ENCODE peak calls at places on chromosome 1, in eight cellular contexts. S is heart left ventricle; X is breast epithelium; U is right atrium auricular region; D is CD4-positive, alpha-beta memory T cell; T is Peyer's patch; Z is fibroblast of lung; Y is K562. A is an unnamed sample.
A peak's percentile ranks its signal among the peaks of the same experiment; 100 is the strongest.

GRCh38 chr1:32351859-32352745 is 10.2 kb downstream of the FAM229A start:
- DNase-seq in X (no peak), U (no peak), Y (peak; percentile 73), D (no peak), S (peak; percentile 75), T (peak; percentile 71), Z (peak; percentile 41), A (no peak)

GRCh38 chr1:83846138-83846537 is 152.8 kb downstream of the TTLL7 start:
- DNase-seq in T (no peak), Y (no peak), D (no peak), S (no peak), Z (no peak), U (no peak), X (no peak), A (no peak)

GRCh38 chr1:153546371-153546770 is 765 bp upstream of the S100A4 start:
- DNase-seq in Z (no peak), U (no peak), X (no peak), T (no peak), D (no peak), Y (no peak), S (no peak), A (no peak)

GRCh38 chr1:15957221-15958090 is 18.4 kb downstream of the ZBTB17 start:
- DNase-seq in T (peak; percentile 36), Y (peak; percentile 72), U (no peak), S (no peak), X (no peak), D (no peak), Z (no peak), A (no peak)

GRCh38 chr1:222616535-222616934 is 1.4 kb upstream of the MIA3 start:
- DNase-seq in T (no peak), X (no peak), D (no peak), U (no peak), Y (no peak), Z (peak; percentile 70), S (no peak), A (no peak)

GRCh38 chr1:204709960-204710912 is 24.7 kb upstream of the LRRN2 start:
- DNase-seq in T (no peak), S (no peak), X (no peak), Y (no peak), U (no peak), D (no peak), Z (no peak), A (no peak)

GRCh38 chr1:171196351-171196750 is 11.3 kb downstream of the FMO2 start:
- DNase-seq in X (no peak), S (no peak), Y (no peak), Z (no peak), U (no peak), T (no peak), D (no peak), A (no peak)

GRCh38 chr1:173580081-173580480 is 22.8 kb downstream of the SLC9C2 start:
- DNase-seq in T (no peak), Y (peak; percentile 36), U (no peak), D (no peak), Z (no peak), S (no peak), X (no peak), A (no peak)

GRCh38 chr1:181577475-181577874 is 94.2 kb downstream of the CACNA1E start:
- DNase-seq in X (no peak), S (no peak), Y (no peak), Z (no peak), U (no peak), T (no peak), D (no peak), A (no peak)

GRCh38 chr1:35536551-35537162 is 20.5 kb downstream of the KIAA0319L start:
- DNase-seq in Z (no peak), X (no peak), S (no peak), D (no peak), Y (no peak), T (no peak), U (no peak), A (no peak)

GRCh38 chr1:35537788-35538187 is 19.4 kb downstream of the KIAA0319L start:
- DNase-seq in T (no peak), D (no peak), U (no peak), Z (no peak), S (no peak), Y (no peak), X (no peak), A (no peak)

GRCh38 chr1:35535243-35535642 is 22.0 kb downstream of the KIAA0319L start:
- DNase-seq in S (no peak), D (no peak), T (no peak), Z (peak; percentile 48), Y (no peak), X (no peak), U (no peak), A (no peak)

GRCh38 chr1:35539073-35539823 is 18.0 kb downstream of the KIAA0319L start:
- DNase-seq in S (no peak), U (no peak), Z (peak; percentile 53), T (no peak), Y (no peak), X (no peak), D (peak; percentile 69), A (peak; percentile 86)

DNA sequence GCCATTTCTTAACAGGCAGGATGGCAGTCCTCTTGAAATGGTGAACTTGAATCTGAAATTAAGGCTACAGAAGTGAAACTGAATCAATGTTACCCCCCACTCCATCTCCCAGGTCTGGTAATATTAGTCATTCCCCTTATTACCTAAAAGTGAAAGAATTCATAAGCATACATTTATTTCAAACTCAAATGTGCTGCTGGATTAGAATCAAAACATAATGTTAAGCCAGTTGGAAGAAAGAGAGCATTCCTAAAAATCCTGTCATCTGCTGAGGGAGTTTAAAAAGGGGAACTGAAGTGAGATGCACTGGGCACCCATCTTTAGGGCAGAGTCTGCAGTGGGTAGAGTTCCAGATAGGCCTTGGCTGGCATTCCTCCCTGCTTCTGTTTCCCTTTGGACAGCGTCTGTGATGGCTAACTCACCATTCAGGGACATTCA is 17.4 kb downstream of the KIAA0319L start:
- DNase-seq in X (no peak), Y (no peak), D (no peak), S (peak; percentile 35), T (no peak), U (no peak), Z (peak; percentile 79), A (no peak)
- H3K4me1 ChIP-seq in X (peaks cover 21% of the 10 kb centered on the region), Y (no peaks in the 10 kb centered on the region), D (peaks cover 70% of the 10 kb centered on the region), S (peaks cover 86% of the 10 kb centered on the region), T (no peaks in the 10 kb centered on the region), U (no peaks in the 10 kb centered on the region), Z (peaks cover 24% of the 10 kb centered on the region), A (peaks cover 53% of the 10 kb centered on the region)

DNA sequence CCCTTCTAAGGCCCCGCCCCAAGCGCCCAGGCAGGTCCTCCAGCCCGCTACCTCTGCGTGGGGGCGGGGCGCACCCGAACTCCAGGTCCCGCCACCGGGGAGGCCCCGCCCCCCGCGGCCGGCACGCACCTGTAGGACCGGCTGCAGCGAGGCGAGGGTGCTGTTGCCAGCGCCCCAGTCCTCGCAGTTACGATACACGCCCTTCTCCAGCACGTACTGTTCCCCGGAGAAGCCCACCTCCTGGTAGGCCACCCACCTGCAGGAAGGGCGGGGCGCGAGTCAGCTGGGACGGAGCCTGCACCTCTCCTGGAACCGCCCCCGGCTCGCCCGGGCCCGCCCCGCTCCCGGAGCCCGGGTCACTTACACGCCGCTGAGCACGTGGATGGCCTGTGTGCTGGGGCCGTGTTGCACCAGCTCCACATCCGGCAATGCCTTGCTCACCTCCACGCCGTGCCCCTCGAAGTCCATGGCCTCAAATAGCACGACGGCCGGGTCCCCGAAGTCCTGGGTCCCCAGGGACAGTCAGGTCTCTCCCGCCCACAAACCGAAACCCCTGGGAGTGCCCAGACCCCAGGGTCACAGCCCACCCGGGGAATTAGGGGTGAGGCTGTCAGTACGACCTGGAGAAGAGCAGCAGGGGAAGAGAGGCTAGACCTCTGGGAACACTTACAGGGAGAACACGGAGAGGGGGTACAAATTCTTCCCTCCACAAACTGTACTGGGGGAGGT is 17.3 kb downstream of the CRYBG2 start:
- DNase-seq in U (no peak), S (peak; percentile 56), Z (no peak), T (peak; percentile 98), D (peak; percentile 79), X (peak; percentile 88), Y (peak; percentile 96), A (peak; percentile 79)
- H3K27ac ChIP-seq in U (no peak overlapping the region), S (no peak overlapping the region), Z (no peak overlapping the region), T (peak overlapping the region; percentile 60), D (peak overlapping the region; percentile 49), X (no peak overlapping the region), Y (peak overlapping the region; percentile 85), A (peak overlapping the region; percentile 58)

GRCh38 chr1:167669209-167670139 is 39.4 kb downstream of the RCSD1 start:
- DNase-seq in D (no peak), X (no peak), T (no peak), Y (no peak), S (peak; percentile 69), U (no peak), Z (no peak), A (no peak)

GRCh38 chr1:167672831-167673230 is 42.8 kb downstream of the RCSD1 start:
- DNase-seq in X (no peak), T (no peak), U (no peak), S (no peak), Y (no peak), Z (no peak), D (no peak), A (no peak)

GRCh38 chr1:167673285-167673684 is 43.3 kb downstream of the RCSD1 start:
- DNase-seq in U (no peak), T (no peak), S (no peak), D (no peak), Z (no peak), Y (no peak), X (no peak), A (no peak)

GRCh38 chr1:167670563-167670962 is 40.5 kb downstream of the RCSD1 start:
- DNase-seq in S (no peak), D (no peak), X (no peak), Z (no peak), T (no peak), U (no peak), Y (peak; percentile 31), A (no peak)

GRCh38 chr1:167671727-167672511 is 41.9 kb downstream of the RCSD1 start:
- DNase-seq in S (no peak), T (no peak), U (no peak), X (no peak), Y (peak; percentile 47), Z (no peak), D (no peak), A (no peak)
- H3K36me3 ChIP-seq in S (peaks cover 28% of the 10 kb centered on the region), T (no peaks in the 10 kb centered on the region), U (peaks cover 11% of the 10 kb centered on the region), X (no peaks in the 10 kb centered on the region), Y (peaks cover 20% of the 10 kb centered on the region), Z (no peaks in the 10 kb centered on the region), D (peaks cover 41% of the 10 kb centered on the region), A (peaks cover 10% of the 10 kb centered on the region)

GRCh38 chr1:94552071-94552586 is 10.6 kb upstream of the F3 start:
- DNase-seq in Z (peak; percentile 38), D (no peak), S (no peak), U (no peak), T (no peak), X (no peak), Y (no peak), A (no peak)

GRCh38 chr1:94551449-94551848 is 9.9 kb upstream of the F3 start:
- DNase-seq in S (no peak), D (no peak), Z (no peak), T (no peak), X (no peak), Y (no peak), U (no peak), A (no peak)

GRCh38 chr1:94550800-94551241 is 9.3 kb upstream of the F3 start:
- DNase-seq in X (no peak), Z (no peak), D (no peak), U (no peak), T (no peak), S (no peak), Y (no peak), A (no peak)

GRCh38 chr1:94550396-94550795 is 8.8 kb upstream of the F3 start:
- DNase-seq in T (no peak), U (no peak), Z (no peak), S (no peak), X (no peak), Y (no peak), D (no peak), A (no peak)

GRCh38 chr1:94549706-94550105 is 8.1 kb upstream of the F3 start:
- DNase-seq in T (no peak), Y (no peak), Z (no peak), U (no peak), S (no peak), D (no peak), X (no peak), A (no peak)
- H3K4me1 ChIP-seq in T (no peaks in the 10 kb centered on the region), Y (no peaks in the 10 kb centered on the region), Z (peaks cover 3% of the 10 kb centered on the region), U (no peaks in the 10 kb centered on the region), S (peaks cover 11% of the 10 kb centered on the region), D (no peaks in the 10 kb centered on the region), X (no peaks in the 10 kb centered on the region), A (no peaks in the 10 kb centered on the region)

A was measured in naive thymus-derived CD4-positive, alpha-beta T cell.